ENCODE peak calls at places on chromosomes 1 and 21, in seven cellular contexts. One of them, this sample, is unnamed. For H3K36me3, the result is how much of the 10 kb centered on the place peaks cover.

GRCh38 chr1:26768755-26769154 is 19.0 kb upstream of the PIGV start:
- DNase-seq in neural progenitor cell: no peak
- DNase-seq in lower lobe of right lung: no peak
- DNase-seq in pancreas: no peak
- DNase-seq in CD4-positive, alpha-beta memory T cell: no peak
- DNase-seq in aorta: no peak
- DNase-seq in upper lobe of right lung: no peak
- DNase-seq in this sample: no peak

GRCh38 chr1:15678578-15678977 is 5.5 kb upstream of the PLEKHM2 start:
- DNase-seq in CD4-positive, alpha-beta memory T cell: no peak
- DNase-seq in neural progenitor cell: no peak
- DNase-seq in lower lobe of right lung: no peak
- DNase-seq in upper lobe of right lung: peak
- DNase-seq in pancreas: no peak
- DNase-seq in aorta: no peak
- DNase-seq in this sample: no peak

GRCh38 chr1:114154146-114154962 is 685 bp upstream of the SYT6 start:
- DNase-seq in pancreas: no peak
- DNase-seq in aorta: no peak
- DNase-seq in CD4-positive, alpha-beta memory T cell: no peak
- DNase-seq in neural progenitor cell: peak
- DNase-seq in upper lobe of right lung: no peak
- DNase-seq in lower lobe of right lung: peak
- DNase-seq in this sample: no peak

GRCh38 chr1:17979815-17980214 is 127.8 kb upstream of the IGSF21 start:
- DNase-seq in neural progenitor cell: no peak
- DNase-seq in pancreas: no peak
- DNase-seq in upper lobe of right lung: no peak
- DNase-seq in aorta: no peak
- DNase-seq in lower lobe of right lung: no peak
- DNase-seq in CD4-positive, alpha-beta memory T cell: no peak
- DNase-seq in this sample: no peak

GRCh38 chr1:30314591-30314990 is 408.8 kb downstream of the MATN1 start:
- DNase-seq in upper lobe of right lung: no peak
- DNase-seq in neural progenitor cell: no peak
- DNase-seq in pancreas: no peak
- DNase-seq in aorta: no peak
- DNase-seq in CD4-positive, alpha-beta memory T cell: no peak
- DNase-seq in lower lobe of right lung: no peak
- DNase-seq in this sample: no peak

GRCh38 chr1:234871039-234871709 is 257.5 kb downstream of the TOMM20 start:
- DNase-seq in pancreas: no peak
- DNase-seq in upper lobe of right lung: peak
- DNase-seq in neural progenitor cell: no peak
- DNase-seq in aorta: peak
- DNase-seq in lower lobe of right lung: no peak
- DNase-seq in CD4-positive, alpha-beta memory T cell: no peak
- DNase-seq in this sample: no peak

GRCh38 chr1:174880171-174880570 is 119.6 kb upstream of the CACYBP start:
- DNase-seq in neural progenitor cell: no peak
- DNase-seq in lower lobe of right lung: no peak
- DNase-seq in CD4-positive, alpha-beta memory T cell: no peak
- DNase-seq in upper lobe of right lung: no peak
- DNase-seq in pancreas: no peak
- DNase-seq in aorta: no peak
- DNase-seq in this sample: no peak

GRCh38 chr21:35226960-35227741 is 178.0 kb upstream of the RUNX1 start:
- DNase-seq in upper lobe of right lung: no peak
- DNase-seq in pancreas: no peak
- DNase-seq in neural progenitor cell: no peak
- DNase-seq in aorta: no peak
- DNase-seq in CD4-positive, alpha-beta memory T cell: peak
- DNase-seq in lower lobe of right lung: no peak
- DNase-seq in this sample: no peak

GRCh38 chr1:211874521-211875347 is 44.2 kb upstream of the LPGAT1 start:
- DNase-seq in neural progenitor cell: no peak
- DNase-seq in upper lobe of right lung: peak
- DNase-seq in CD4-positive, alpha-beta memory T cell: no peak
- DNase-seq in aorta: no peak
- DNase-seq in pancreas: peak
- DNase-seq in lower lobe of right lung: peak
- DNase-seq in this sample: no peak

GRCh38 chr1:218380125-218380977 is 35.2 kb downstream of the TGFB2 start:
- DNase-seq in aorta: no peak
- DNase-seq in CD4-positive, alpha-beta memory T cell: no peak
- DNase-seq in neural progenitor cell: no peak
- DNase-seq in pancreas: peak
- DNase-seq in lower lobe of right lung: peak
- DNase-seq in upper lobe of right lung: no peak
- DNase-seq in this sample: no peak

GRCh38 chr1:30375156-30375555 is 348.2 kb downstream of the MATN1 start:
- DNase-seq in neural progenitor cell: no peak
- DNase-seq in upper lobe of right lung: peak
- DNase-seq in lower lobe of right lung: no peak
- DNase-seq in pancreas: no peak
- DNase-seq in aorta: no peak
- DNase-seq in CD4-positive, alpha-beta memory T cell: no peak
- DNase-seq in this sample: no peak

GRCh38 chr1:101310484-101310883 is 73.7 kb downstream of the S1PR1 start:
- DNase-seq in pancreas: no peak
- DNase-seq in neural progenitor cell: no peak
- DNase-seq in CD4-positive, alpha-beta memory T cell: peak
- DNase-seq in lower lobe of right lung: no peak
- DNase-seq in upper lobe of right lung: no peak
- DNase-seq in aorta: no peak
- DNase-seq in this sample: no peak

GRCh38 chr1:40450491-40451237 is 388 bp downstream of the ZFP69B start:
- DNase-seq in neural progenitor cell: peak
- DNase-seq in CD4-positive, alpha-beta memory T cell: peak
- DNase-seq in lower lobe of right lung: no peak
- DNase-seq in pancreas: peak
- DNase-seq in upper lobe of right lung: no peak
- DNase-seq in aorta: peak
- DNase-seq in this sample: no peak

GRCh38 chr1:156489166-156489934 is 11.2 kb downstream of the MEF2D start:
- DNase-seq in lower lobe of right lung: no peak
- DNase-seq in upper lobe of right lung: no peak
- DNase-seq in aorta: no peak
- DNase-seq in neural progenitor cell: peak
- DNase-seq in CD4-positive, alpha-beta memory T cell: peak
- DNase-seq in pancreas: peak
- DNase-seq in this sample: no peak

GRCh38 chr21:31220567-31220966 is 123.5 kb downstream of the TIAM1 start:
- DNase-seq in aorta: no peak
- DNase-seq in lower lobe of right lung: no peak
- DNase-seq in neural progenitor cell: peak
- DNase-seq in CD4-positive, alpha-beta memory T cell: no peak
- DNase-seq in pancreas: no peak
- DNase-seq in upper lobe of right lung: no peak
- DNase-seq in this sample: no peak

GRCh38 chr1:52602328-52603300 is at the start of gene GPX7:
- DNase-seq in lower lobe of right lung: peak
- DNase-seq in pancreas: peak
- DNase-seq in aorta: peak
- DNase-seq in CD4-positive, alpha-beta memory T cell: peak
- DNase-seq in upper lobe of right lung: peak
- DNase-seq in neural progenitor cell: peak
- DNase-seq in this sample: no peak

GRCh38 chr1:229889031-229889517 is 178.0 kb upstream of the GALNT2 start:
- DNase-seq in neural progenitor cell: no peak
- DNase-seq in upper lobe of right lung: no peak
- DNase-seq in aorta: no peak
- DNase-seq in pancreas: no peak
- DNase-seq in CD4-positive, alpha-beta memory T cell: no peak
- DNase-seq in lower lobe of right lung: no peak
- DNase-seq in this sample: no peak

GRCh38 chr1:62011007-62011406 is 183.6 kb upstream of the L1TD1 start:
- DNase-seq in lower lobe of right lung: no peak
- DNase-seq in upper lobe of right lung: no peak
- DNase-seq in pancreas: no peak
- DNase-seq in aorta: no peak
- DNase-seq in neural progenitor cell: no peak
- DNase-seq in CD4-positive, alpha-beta memory T cell: no peak
- DNase-seq in this sample: no peak

GRCh38 chr1:87795615-87796337 is 467.1 kb downstream of the LMO4 start:
- DNase-seq in CD4-positive, alpha-beta memory T cell: no peak
- DNase-seq in pancreas: no peak
- DNase-seq in aorta: no peak
- DNase-seq in lower lobe of right lung: no peak
- DNase-seq in neural progenitor cell: no peak
- DNase-seq in upper lobe of right lung: no peak
- DNase-seq in this sample: no peak

DNA sequence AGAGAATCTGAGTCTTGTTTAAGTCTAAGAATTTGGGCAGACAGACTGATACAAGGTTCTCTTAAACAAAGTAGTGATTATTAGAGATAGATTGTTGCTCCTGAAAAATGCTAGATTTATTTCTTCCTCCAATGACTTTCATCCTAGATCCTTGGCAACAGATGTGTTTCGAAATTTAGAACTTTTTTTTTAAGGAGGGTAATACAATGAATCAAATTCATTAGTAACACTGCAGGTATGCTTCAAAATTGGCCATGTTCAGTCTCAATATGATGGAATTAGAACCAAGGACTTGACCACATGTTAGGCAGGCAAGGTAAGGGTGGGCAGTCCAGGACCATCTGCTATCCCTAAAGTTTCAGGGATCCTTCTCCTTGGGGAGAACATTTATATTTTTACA is 4.5 kb upstream of the LCE1F start:
- DNase-seq in aorta: no peak
- DNase-seq in upper lobe of right lung: no peak
- DNase-seq in neural progenitor cell: no peak
- DNase-seq in pancreas: no peak
- DNase-seq in lower lobe of right lung: no peak
- DNase-seq in CD4-positive, alpha-beta memory T cell: no peak
- DNase-seq in this sample: no peak
- H3K4me3 ChIP-seq in aorta: no peak
- H3K4me3 ChIP-seq in upper lobe of right lung: no peak
- H3K4me3 ChIP-seq in neural progenitor cell: no peak
- H3K4me3 ChIP-seq in pancreas: no peak
- H3K4me3 ChIP-seq in lower lobe of right lung: no peak
- H3K4me3 ChIP-seq in CD4-positive, alpha-beta memory T cell: no peak
- H3K4me3 ChIP-seq in this sample: no peak

GRCh38 chr21:37833301-37833700 is 83.0 kb downstream of the KCNJ6 start:
- DNase-seq in lower lobe of right lung: no peak
- DNase-seq in aorta: no peak
- DNase-seq in upper lobe of right lung: no peak
- DNase-seq in pancreas: no peak
- DNase-seq in neural progenitor cell: no peak
- DNase-seq in CD4-positive, alpha-beta memory T cell: no peak
- DNase-seq in this sample: no peak

GRCh38 chr21:37827878-37828277 is 88.4 kb downstream of the KCNJ6 start:
- DNase-seq in CD4-positive, alpha-beta memory T cell: no peak
- DNase-seq in neural progenitor cell: no peak
- DNase-seq in lower lobe of right lung: no peak
- DNase-seq in upper lobe of right lung: no peak
- DNase-seq in pancreas: no peak
- DNase-seq in aorta: no peak
- DNase-seq in this sample: no peak

GRCh38 chr21:37829447-37829846 is 86.8 kb downstream of the KCNJ6 start:
- DNase-seq in aorta: peak
- DNase-seq in lower lobe of right lung: no peak
- DNase-seq in upper lobe of right lung: no peak
- DNase-seq in neural progenitor cell: no peak
- DNase-seq in pancreas: no peak
- DNase-seq in CD4-positive, alpha-beta memory T cell: no peak
- DNase-seq in this sample: no peak

GRCh38 chr21:37828515-37828914 is 87.7 kb downstream of the KCNJ6 start:
- DNase-seq in aorta: no peak
- DNase-seq in pancreas: no peak
- DNase-seq in upper lobe of right lung: no peak
- DNase-seq in CD4-positive, alpha-beta memory T cell: no peak
- DNase-seq in neural progenitor cell: no peak
- DNase-seq in lower lobe of right lung: no peak
- DNase-seq in this sample: no peak

DNA sequence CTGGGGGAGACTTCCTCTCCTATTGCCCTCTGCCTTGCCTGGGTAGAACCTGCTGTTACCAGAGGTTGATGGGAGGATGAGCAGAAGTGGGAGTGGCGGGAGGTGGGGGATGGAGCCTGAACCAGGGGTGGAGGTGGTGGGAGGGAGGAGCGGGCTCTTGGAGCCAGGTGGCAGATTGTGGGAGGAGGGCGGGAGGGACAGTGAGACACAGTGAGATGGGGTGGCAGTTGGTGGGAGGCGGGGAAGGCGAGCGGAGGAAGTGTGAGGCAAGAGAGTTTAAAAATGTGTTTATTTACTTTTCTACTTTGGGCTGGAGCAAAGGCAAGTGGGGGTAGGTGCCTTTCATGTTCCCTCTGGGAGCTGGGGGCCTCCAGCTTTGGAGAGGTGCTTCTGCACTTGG is 87.2 kb downstream of the KCNJ6 start:
- DNase-seq in aorta: no peak
- DNase-seq in upper lobe of right lung: no peak
- DNase-seq in pancreas: no peak
- DNase-seq in lower lobe of right lung: no peak
- DNase-seq in CD4-positive, alpha-beta memory T cell: no peak
- DNase-seq in neural progenitor cell: no peak
- DNase-seq in this sample: no peak
- H3K27ac ChIP-seq in aorta: no peak
- H3K27ac ChIP-seq in upper lobe of right lung: no peak
- H3K27ac ChIP-seq in pancreas: no peak
- H3K27ac ChIP-seq in lower lobe of right lung: no peak
- H3K27ac ChIP-seq in CD4-positive, alpha-beta memory T cell: no peak
- H3K27ac ChIP-seq in neural progenitor cell: no peak
- H3K27ac ChIP-seq in this sample: no peak

GRCh38 chr1:43383449-43383848 is 6.2 kb downstream of the MED8 start:
- DNase-seq in CD4-positive, alpha-beta memory T cell: no peak
- DNase-seq in pancreas: no peak
- DNase-seq in upper lobe of right lung: no peak
- DNase-seq in lower lobe of right lung: no peak
- DNase-seq in neural progenitor cell: no peak
- DNase-seq in aorta: no peak
- DNase-seq in this sample: no peak
- H3K36me3 ChIP-seq in CD4-positive, alpha-beta memory T cell: half or more
- H3K36me3 ChIP-seq in pancreas: under half
- H3K36me3 ChIP-seq in upper lobe of right lung: half or more
- H3K36me3 ChIP-seq in lower lobe of right lung: half or more
- H3K36me3 ChIP-seq in neural progenitor cell: under half
- H3K36me3 ChIP-seq in aorta: under half
- H3K36me3 ChIP-seq in this sample: under half

DNA sequence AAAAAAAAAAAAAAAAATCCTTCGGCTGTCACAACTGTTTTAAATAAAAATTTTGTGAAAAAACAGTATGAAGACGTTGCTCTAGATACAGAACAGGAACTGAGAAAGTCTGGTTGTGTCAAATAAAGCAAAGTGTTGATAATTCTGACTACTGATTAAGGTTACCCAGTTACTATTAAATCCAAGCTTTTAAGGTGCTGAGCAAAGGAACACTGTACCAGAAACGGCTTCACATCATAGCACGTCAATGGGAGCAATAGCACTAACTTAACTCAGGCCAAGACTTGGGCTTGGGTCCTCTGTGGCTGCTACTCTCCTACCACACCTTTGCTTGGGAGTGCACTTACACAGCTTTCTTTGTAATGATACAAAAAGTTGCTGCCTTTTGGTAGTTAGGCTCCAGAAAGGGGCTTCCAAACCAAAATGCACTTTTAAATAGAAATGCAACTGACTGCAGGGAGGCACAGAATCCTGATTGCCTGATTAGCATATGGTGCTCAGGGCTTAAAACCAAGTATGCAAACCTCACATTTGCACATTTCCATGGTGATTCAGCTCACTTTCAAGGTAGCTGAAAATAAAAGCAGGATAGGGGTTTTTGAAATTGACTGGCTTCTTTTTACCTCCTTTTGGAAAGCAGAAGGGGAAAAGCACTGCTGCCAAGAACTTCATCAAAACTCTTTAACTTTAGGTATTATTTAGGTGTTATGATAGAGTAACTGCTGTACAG is 6.3 kb downstream of the MCL1 start:
- DNase-seq in lower lobe of right lung: no peak
- DNase-seq in pancreas: no peak
- DNase-seq in upper lobe of right lung: no peak
- DNase-seq in CD4-positive, alpha-beta memory T cell: peak
- DNase-seq in aorta: no peak
- DNase-seq in neural progenitor cell: no peak
- DNase-seq in this sample: no peak
- H3K4me3 ChIP-seq in lower lobe of right lung: peak
- H3K4me3 ChIP-seq in pancreas: peak
- H3K4me3 ChIP-seq in upper lobe of right lung: peak
- H3K4me3 ChIP-seq in CD4-positive, alpha-beta memory T cell: peak
- H3K4me3 ChIP-seq in aorta: peak
- H3K4me3 ChIP-seq in neural progenitor cell: no peak
- H3K4me3 ChIP-seq in this sample: no peak